ENCODE peak calls at places on chromosomes 16 and 17, in four cellular contexts. One of them, this sample, is unnamed.

GRCh38 chr16:4140652-4141051 is 24.4 kb upstream of the ADCY9 start:
- DNase-seq in heart left ventricle: no peak
- DNase-seq in transverse colon: no peak
- DNase-seq in ovary: no peak
- DNase-seq in this sample: peak; percentile 32

GRCh38 chr17:4018446-4018845 is 54.2 kb upstream of the ATP2A3 start:
- DNase-seq in heart left ventricle: no peak
- DNase-seq in transverse colon: peak; percentile 50
- DNase-seq in ovary: no peak
- DNase-seq in this sample: no peak

GRCh38 chr17:76732734-76733617 is 4.2 kb downstream of the SRSF2 start:
- DNase-seq in heart left ventricle: no peak
- DNase-seq in transverse colon: no peak
- DNase-seq in ovary: no peak
- DNase-seq in this sample: no peak

GRCh38 chr16:80034948-80035700 is 434.6 kb upstream of the MAF start:
- DNase-seq in heart left ventricle: no peak
- DNase-seq in transverse colon: no peak
- DNase-seq in ovary: no peak
- DNase-seq in this sample: no peak

GRCh38 chr16:25006504-25007055 is 8.6 kb downstream of the ARHGAP17 start:
- DNase-seq in heart left ventricle: no peak
- DNase-seq in transverse colon: peak; percentile 39
- DNase-seq in ovary: no peak
- DNase-seq in this sample: no peak

GRCh38 chr16:85258616-85259015 is 146.3 kb upstream of the CIBAR2 start:
- DNase-seq in heart left ventricle: no peak
- DNase-seq in transverse colon: no peak
- DNase-seq in ovary: no peak
- DNase-seq in this sample: no peak

GRCh38 chr16:78489072-78489471 is 389.6 kb downstream of the WWOX start:
- DNase-seq in heart left ventricle: no peak
- DNase-seq in transverse colon: no peak
- DNase-seq in ovary: no peak
- DNase-seq in this sample: no peak

GRCh38 chr16:73048292-73049050 is 543 bp upstream of the ZFHX3 start:
- DNase-seq in heart left ventricle: peak; percentile 86
- DNase-seq in transverse colon: peak; percentile 67
- DNase-seq in ovary: peak; percentile 66
- DNase-seq in this sample: peak; percentile 62

GRCh38 chr16:57061084-57061905 is 31.1 kb upstream of the CPNE2 start:
- DNase-seq in heart left ventricle: peak; percentile 90
- DNase-seq in transverse colon: peak; percentile 35
- DNase-seq in ovary: peak; percentile 73
- DNase-seq in this sample: peak; percentile 76

GRCh38 chr17:7885357-7886226 is 3.0 kb upstream of the CHD3 start:
- DNase-seq in heart left ventricle: peak; percentile 53
- DNase-seq in transverse colon: peak; percentile 55
- DNase-seq in ovary: peak; percentile 76
- DNase-seq in this sample: peak; percentile 53

GRCh38 chr17:66200685-66201092 is 8.8 kb upstream of the CEP112 start:
- DNase-seq in heart left ventricle: peak; percentile 42
- DNase-seq in transverse colon: peak; percentile 59
- DNase-seq in ovary: no peak
- DNase-seq in this sample: peak; percentile 64

GRCh38 chr17:71634376-71634775 is 486.4 kb upstream of the SOX9 start:
- DNase-seq in heart left ventricle: no peak
- DNase-seq in transverse colon: no peak
- DNase-seq in ovary: no peak
- DNase-seq in this sample: no peak

GRCh38 chr17:39604911-39605491 is 2.7 kb downstream of the NEUROD2 start:
- DNase-seq in heart left ventricle: no peak
- DNase-seq in transverse colon: no peak
- DNase-seq in ovary: no peak
- DNase-seq in this sample: no peak

GRCh38 chr16:37511-37910 is 15.9 kb downstream of the POLR3K start:
- DNase-seq in heart left ventricle: no peak
- DNase-seq in transverse colon: no peak
- DNase-seq in ovary: no peak
- DNase-seq in this sample: peak; percentile 18

GRCh38 chr17:21278304-21279197 is 6.0 kb upstream of the MAP2K3 start:
- DNase-seq in heart left ventricle: no peak
- DNase-seq in transverse colon: peak; percentile 80
- DNase-seq in ovary: no peak
- DNase-seq in this sample: peak; percentile 74

GRCh38 chr16:74249281-74249680 is 47.3 kb upstream of the PSMD7 start:
- DNase-seq in heart left ventricle: no peak
- DNase-seq in transverse colon: no peak
- DNase-seq in ovary: no peak
- DNase-seq in this sample: no peak

GRCh38 chr16:21659124-21659523 is 4.6 kb upstream of the OTOA start:
- DNase-seq in heart left ventricle: no peak
- DNase-seq in transverse colon: no peak
- DNase-seq in ovary: no peak
- DNase-seq in this sample: no peak

GRCh38 chr17:12927541-12928425 is 90.0 kb downstream of the ELAC2 start:
- DNase-seq in heart left ventricle: peak; percentile 52
- DNase-seq in transverse colon: no peak
- DNase-seq in ovary: peak; percentile 44
- DNase-seq in this sample: no peak

GRCh38 chr16:1789643-1790045 is 3.9 kb downstream of the IGFALS start:
- DNase-seq in heart left ventricle: no peak
- DNase-seq in transverse colon: no peak
- DNase-seq in ovary: peak; percentile 36
- DNase-seq in this sample: no peak

GRCh38 chr17:39306509-39307212 is 80.9 kb upstream of the STAC2 start:
- DNase-seq in heart left ventricle: no peak
- DNase-seq in transverse colon: no peak
- DNase-seq in ovary: no peak
- DNase-seq in this sample: no peak

GRCh38 chr16:51490866-51491265 is 339.8 kb upstream of the SALL1 start:
- DNase-seq in heart left ventricle: no peak
- DNase-seq in transverse colon: no peak
- DNase-seq in ovary: no peak
- DNase-seq in this sample: no peak

GRCh38 chr16:86335266-86336172 is 174.8 kb upstream of the FOXF1 start:
- DNase-seq in heart left ventricle: no peak
- DNase-seq in transverse colon: no peak
- DNase-seq in ovary: no peak
- DNase-seq in this sample: no peak

GRCh38 chr17:75650874-75651273 is 16.1 kb downstream of the RECQL5 start:
- DNase-seq in heart left ventricle: no peak
- DNase-seq in transverse colon: no peak
- DNase-seq in ovary: no peak
- DNase-seq in this sample: no peak

GRCh38 chr16:645852-646678 is 3.1 kb upstream of the WDR90 start:
- DNase-seq in heart left ventricle: peak; percentile 71
- DNase-seq in transverse colon: peak; percentile 89
- DNase-seq in ovary: peak; percentile 73
- DNase-seq in this sample: no peak

GRCh38 chr17:4162775-4163498 is 19.9 kb downstream of the CYB5D2 start:
- DNase-seq in heart left ventricle: no peak
- DNase-seq in transverse colon: no peak
- DNase-seq in ovary: no peak
- DNase-seq in this sample: peak; percentile 42

GRCh38 chr16:64712027-64712426 is 409.8 kb downstream of the CDH11 start:
- DNase-seq in heart left ventricle: no peak
- DNase-seq in transverse colon: no peak
- DNase-seq in ovary: no peak
- DNase-seq in this sample: no peak

GRCh38 chr17:57925361-57925990 is 29.7 kb downstream of the CUEDC1 start:
- DNase-seq in heart left ventricle: no peak
- DNase-seq in transverse colon: no peak
- DNase-seq in ovary: no peak
- DNase-seq in this sample: no peak

GRCh38 chr16:28838558-28838918 is 7.6 kb downstream of the TUFM start:
- DNase-seq in heart left ventricle: no peak
- DNase-seq in transverse colon: no peak
- DNase-seq in ovary: no peak
- DNase-seq in this sample: no peak

GRCh38 chr16:28837672-28838557 is 8.2 kb downstream of the TUFM start:
- DNase-seq in heart left ventricle: no peak
- DNase-seq in transverse colon: no peak
- DNase-seq in ovary: no peak
- DNase-seq in this sample: no peak

GRCh38 chr16:28839004-28839639 is 7.0 kb downstream of the TUFM start:
- DNase-seq in heart left ventricle: no peak
- DNase-seq in transverse colon: no peak
- DNase-seq in ovary: no peak
- DNase-seq in this sample: peak; percentile 14

GRCh38 chr16:28842696-28843095 is 3.5 kb downstream of the TUFM start:
- DNase-seq in heart left ventricle: no peak
- DNase-seq in transverse colon: no peak
- DNase-seq in ovary: no peak
- DNase-seq in this sample: no peak

DNA sequence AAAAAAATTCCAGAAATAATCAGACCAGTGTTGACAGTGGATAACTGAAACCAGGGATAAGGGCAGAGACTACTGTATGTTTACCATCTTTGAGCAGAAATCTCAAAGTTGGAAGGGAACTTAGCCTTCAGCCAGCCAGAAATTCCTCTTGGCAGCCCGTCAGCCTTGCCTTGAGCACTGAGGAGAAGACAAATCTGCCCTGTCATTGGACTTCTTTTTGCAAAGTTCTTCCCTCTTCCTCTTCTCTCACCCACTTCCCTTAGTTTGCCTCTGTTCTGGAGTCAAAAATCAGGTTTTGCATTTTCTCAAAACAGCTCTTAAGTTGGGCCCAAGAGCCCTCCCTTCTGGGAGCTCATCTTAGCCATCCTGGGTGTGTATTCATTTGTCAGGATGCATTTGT is 6.2 kb downstream of the TUFM start:
- DNase-seq in heart left ventricle: no peak
- DNase-seq in transverse colon: no peak
- DNase-seq in ovary: no peak
- DNase-seq in this sample: no peak
- H3K36me3 ChIP-seq in heart left ventricle: peaks cover 75% of the 10 kb centered on the region
- H3K36me3 ChIP-seq in transverse colon: peaks cover 30% of the 10 kb centered on the region
- H3K36me3 ChIP-seq in ovary: no peaks in the 10 kb centered on the region
- H3K36me3 ChIP-seq in this sample: peaks cover 56% of the 10 kb centered on the region

GRCh38 chr16:88917146-88917914 is 50.9 kb upstream of the PABPN1L start:
- DNase-seq in heart left ventricle: no peak
- DNase-seq in transverse colon: no peak
- DNase-seq in ovary: no peak
- DNase-seq in this sample: no peak

GRCh38 chr16:88917915-88918627 is 51.6 kb upstream of the PABPN1L start:
- DNase-seq in heart left ventricle: no peak
- DNase-seq in transverse colon: no peak
- DNase-seq in ovary: no peak
- DNase-seq in this sample: no peak

GRCh38 chr16:88913870-88914269 is 47.4 kb upstream of the PABPN1L start:
- DNase-seq in heart left ventricle: no peak
- DNase-seq in transverse colon: no peak
- DNase-seq in ovary: no peak
- DNase-seq in this sample: no peak

GRCh38 chr16:88914750-88915368 is 48.4 kb upstream of the PABPN1L start:
- DNase-seq in heart left ventricle: peak; percentile 69
- DNase-seq in transverse colon: no peak
- DNase-seq in ovary: no peak
- DNase-seq in this sample: peak; percentile 45

GRCh38 chr16:88915639-88916327 is 49.3 kb upstream of the PABPN1L start:
- DNase-seq in heart left ventricle: no peak
- DNase-seq in transverse colon: no peak
- DNase-seq in ovary: no peak
- DNase-seq in this sample: no peak
- TF ChIP-seq CTCF in heart left ventricle: no peak
- TF ChIP-seq CTCF in transverse colon: no peak
- TF ChIP-seq CTCF in ovary: no peak
- TF ChIP-seq CTCF in this sample: no peak

GRCh38 chr17:79994602-79995001 is 41.1 kb downstream of the TBC1D16 start:
- DNase-seq in heart left ventricle: peak; percentile 14
- DNase-seq in transverse colon: no peak
- DNase-seq in ovary: no peak
- DNase-seq in this sample: no peak

GRCh38 chr17:80000136-80000535 is 35.5 kb downstream of the TBC1D16 start:
- DNase-seq in heart left ventricle: peak; percentile 11
- DNase-seq in transverse colon: no peak
- DNase-seq in ovary: no peak
- DNase-seq in this sample: no peak

GRCh38 chr17:79995691-79996090 is 40.0 kb downstream of the TBC1D16 start:
- DNase-seq in heart left ventricle: no peak
- DNase-seq in transverse colon: no peak
- DNase-seq in ovary: no peak
- DNase-seq in this sample: no peak

GRCh38 chr17:79996291-79996690 is 39.4 kb downstream of the TBC1D16 start:
- DNase-seq in heart left ventricle: no peak
- DNase-seq in transverse colon: no peak
- DNase-seq in ovary: no peak
- DNase-seq in this sample: no peak

GRCh38 chr17:79997004-79997673 is 38.5 kb downstream of the TBC1D16 start:
- DNase-seq in heart left ventricle: no peak
- DNase-seq in transverse colon: no peak
- DNase-seq in ovary: no peak
- DNase-seq in this sample: no peak
- H3K4me3 ChIP-seq in heart left ventricle: no peak overlapping the region
- H3K4me3 ChIP-seq in transverse colon: no peak overlapping the region
- H3K4me3 ChIP-seq in ovary: no peak overlapping the region
- H3K4me3 ChIP-seq in this sample: no peak overlapping the region

GRCh38 chr17:80922580-80923160 is 69.0 kb upstream of the CHMP6 start:
- DNase-seq in heart left ventricle: no peak
- DNase-seq in transverse colon: no peak
- DNase-seq in ovary: peak; percentile 34
- DNase-seq in this sample: no peak
- H3K36me3 ChIP-seq in heart left ventricle: peaks cover 52% of the 10 kb centered on the region
- H3K36me3 ChIP-seq in transverse colon: no peaks in the 10 kb centered on the region
- H3K36me3 ChIP-seq in ovary: no peaks in the 10 kb centered on the region
- H3K36me3 ChIP-seq in this sample: no peaks in the 10 kb centered on the region

DNA sequence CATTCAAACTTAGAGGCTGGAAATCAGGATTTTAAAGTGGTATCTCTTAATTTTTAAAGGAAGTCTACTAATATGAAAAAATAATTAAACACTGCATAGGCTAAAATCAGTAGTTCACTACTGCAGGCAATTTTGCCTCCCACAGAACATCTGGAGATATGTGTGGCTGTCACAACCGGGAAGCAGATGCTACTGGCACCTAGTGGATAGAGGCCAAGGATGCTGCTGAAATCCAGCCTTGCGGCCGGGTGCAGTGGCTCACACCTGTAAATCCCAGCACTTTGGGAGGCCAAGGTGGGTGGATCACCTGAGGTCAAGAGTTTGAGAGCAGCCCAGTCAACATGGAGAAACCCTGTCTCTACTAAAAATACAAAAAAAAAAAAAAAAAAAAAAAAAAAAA is 473.9 kb downstream of the XYLT1 start:
- DNase-seq in heart left ventricle: no peak
- DNase-seq in transverse colon: no peak
- DNase-seq in ovary: no peak
- DNase-seq in this sample: peak; percentile 5
- TF ChIP-seq CTCF in heart left ventricle: no peak
- TF ChIP-seq CTCF in transverse colon: no peak
- TF ChIP-seq CTCF in ovary: no peak
- TF ChIP-seq CTCF in this sample: no peak

This sample was measured in cardiac muscle cell.